ENCODE peak calls at places on chromosomes 12 and 14, in ten cellular contexts. P, M, V, A, C, X, R, N, K and D are unnamed samples.

GRCh38 chr14:93982684-93983007 is 6.3 kb upstream of the ASB2 start:
- DNase-seq in P (no peak), M (peak), V (no peak), A (no peak), C (no peak), X (no peak), R (no peak), N (no peak), K (no peak), D (no peak)

GRCh38 chr12:53208877-53209463 is 1.9 kb upstream of the ITGB7 start:
- DNase-seq in P (peak), M (no peak), V (no peak), A (no peak), C (no peak), X (no peak), R (no peak), N (no peak), K (no peak), D (no peak)

GRCh38 chr12:92038476-92038875 is 107.2 kb downstream of the BTG1 start:
- DNase-seq in P (no peak), M (no peak), V (no peak), A (peak), C (no peak), X (no peak), R (no peak), N (no peak), K (no peak), D (no peak)

GRCh38 chr12:94429633-94430032 is 30.0 kb downstream of the CEP83 start:
- DNase-seq in P (peak), M (no peak), V (no peak), A (no peak), C (no peak), X (no peak), R (peak), N (no peak), K (peak), D (no peak)

GRCh38 chr12:46430340-46430948 is 57.9 kb upstream of the SLC38A2 start:
- DNase-seq in P (peak), M (no peak), V (peak), A (no peak), C (peak), X (peak), R (peak), N (peak), K (peak), D (no peak)

GRCh38 chr14:25274529-25274928 is 224.6 kb upstream of the STXBP6 start:
- DNase-seq in P (no peak), M (no peak), V (no peak), A (no peak), C (no peak), X (no peak), R (no peak), N (no peak), K (no peak), D (no peak)

GRCh38 chr12:66713984-66714383 is 35.1 kb upstream of the GRIP1 start:
- DNase-seq in P (peak), M (no peak), V (no peak), A (no peak), C (no peak), X (no peak), R (no peak), N (no peak), K (no peak), D (no peak)

GRCh38 chr14:36747411-36748184 is 85.9 kb downstream of the PAX9 start:
- DNase-seq in P (no peak), M (no peak), V (no peak), A (peak), C (peak), X (no peak), R (peak), N (no peak), K (peak), D (peak)

GRCh38 chr12:38399711-38400205 is 83.2 kb downstream of the ALG10B start:
- DNase-seq in P (no peak), M (no peak), V (no peak), A (peak), C (no peak), X (no peak), R (no peak), N (no peak), K (no peak), D (no peak)

GRCh38 chr12:125773033-125773432 is 707.8 kb downstream of the AACS start:
- DNase-seq in P (peak), M (no peak), V (no peak), A (peak), C (peak), X (no peak), R (peak), N (no peak), K (no peak), D (peak)

GRCh38 chr14:105926415-105927093 is 400.2 kb downstream of the TMEM121 start:
- DNase-seq in P (no peak), M (peak), V (no peak), A (no peak), C (no peak), X (no peak), R (no peak), N (no peak), K (no peak), D (no peak)

GRCh38 chr12:116601524-116601923 is 42.3 kb downstream of the MAP1LC3B2 start:
- DNase-seq in P (no peak), M (no peak), V (no peak), A (no peak), C (no peak), X (no peak), R (peak), N (peak), K (peak), D (no peak)

GRCh38 chr14:100341301-100342031 is 18.3 kb downstream of the SLC25A47 start:
- DNase-seq in P (no peak), M (no peak), V (peak), A (no peak), C (no peak), X (peak), R (peak), N (peak), K (peak), D (no peak)

GRCh38 chr12:27615331-27615891 is 80.8 kb upstream of the REP15 start:
- DNase-seq in P (no peak), M (no peak), V (no peak), A (no peak), C (no peak), X (peak), R (no peak), N (peak), K (no peak), D (no peak)

GRCh38 chr14:75941030-75941429 is 40.8 kb downstream of the TGFB3 start:
- DNase-seq in P (no peak), M (peak), V (no peak), A (peak), C (no peak), X (peak), R (peak), N (no peak), K (no peak), D (no peak)

GRCh38 chr12:105084251-105085250 is at the start of gene ALDH1L2:
- DNase-seq in P (peak), M (peak), V (peak), A (no peak), C (peak), X (peak), R (peak), N (no peak), K (peak), D (peak)

GRCh38 chr12:93094988-93095737 is 166.1 kb upstream of the EEA1 start:
- DNase-seq in P (peak), M (no peak), V (no peak), A (no peak), C (no peak), X (no peak), R (no peak), N (no peak), K (no peak), D (no peak)

GRCh38 chr12:98990648-98991047 is 345.6 kb downstream of the APAF1 start:
- DNase-seq in P (no peak), M (no peak), V (no peak), A (no peak), C (no peak), X (no peak), R (no peak), N (no peak), K (no peak), D (peak)

GRCh38 chr12:105834496-105834895 is 304.3 kb downstream of the NUAK1 start:
- DNase-seq in P (no peak), M (no peak), V (no peak), A (no peak), C (no peak), X (no peak), R (no peak), N (no peak), K (no peak), D (no peak)

GRCh38 chr12:90954921-90955320 is at the start of gene CCER1:
- DNase-seq in P (no peak), M (peak), V (no peak), A (no peak), C (no peak), X (no peak), R (no peak), N (no peak), K (no peak), D (no peak)

GRCh38 chr12:108616941-108617858 is 16.5 kb downstream of the SELPLG start:
- DNase-seq in P (peak), M (no peak), V (peak), A (no peak), C (no peak), X (no peak), R (peak), N (peak), K (peak), D (no peak)

GRCh38 chr14:101054671-101055070 is 151.1 kb upstream of the RTL1 start:
- DNase-seq in P (no peak), M (no peak), V (no peak), A (no peak), C (no peak), X (no peak), R (peak), N (no peak), K (no peak), D (no peak)

GRCh38 chr14:64195194-64195593 is 99.0 kb downstream of the ESR2 start:
- DNase-seq in P (no peak), M (no peak), V (no peak), A (no peak), C (no peak), X (no peak), R (no peak), N (no peak), K (peak), D (no peak)

GRCh38 chr12:113298861-113299545 is 35.9 kb downstream of the SLC8B1 start:
- DNase-seq in P (no peak), M (peak), V (no peak), A (peak), C (no peak), X (no peak), R (no peak), N (no peak), K (no peak), D (no peak)

GRCh38 chr12:27207626-27208413 is 36.3 kb upstream of the STK38L start:
- DNase-seq in P (peak), M (no peak), V (peak), A (no peak), C (no peak), X (no peak), R (peak), N (peak), K (no peak), D (no peak)

GRCh38 chr12:15329891-15330290 is 7.6 kb downstream of the PTPRO start:
- DNase-seq in P (no peak), M (no peak), V (no peak), A (peak), C (no peak), X (no peak), R (no peak), N (no peak), K (no peak), D (no peak)

GRCh38 chr12:49098035-49098451 is 3.4 kb upstream of the DHH start:
- DNase-seq in P (no peak), M (peak), V (peak), A (peak), C (peak), X (no peak), R (peak), N (no peak), K (peak), D (peak)

GRCh38 chr14:49196327-49196726 is 389.9 kb downstream of the RPS29 start:
- DNase-seq in P (no peak), M (no peak), V (no peak), A (no peak), C (no peak), X (no peak), R (no peak), N (no peak), K (no peak), D (no peak)

GRCh38 chr14:34498684-34499412 is 36.8 kb upstream of the SPTSSA start:
- DNase-seq in P (no peak), M (no peak), V (no peak), A (peak), C (peak), X (peak), R (peak), N (no peak), K (peak), D (peak)

GRCh38 chr14:80390911-80391310 is 179.6 kb upstream of the DIO2 start:
- DNase-seq in P (no peak), M (no peak), V (no peak), A (no peak), C (no peak), X (peak), R (peak), N (peak), K (peak), D (peak)

GRCh38 chr14:99476864-99477263 is 3.8 kb downstream of the SETD3 start:
- DNase-seq in P (no peak), M (no peak), V (no peak), A (no peak), C (no peak), X (no peak), R (peak), N (peak), K (peak), D (no peak)

GRCh38 chr12:71164877-71165197 is 7.0 kb upstream of the TSPAN8 start:
- DNase-seq in P (no peak), M (no peak), V (no peak), A (no peak), C (no peak), X (peak), R (peak), N (peak), K (no peak), D (no peak)